ENCODE peak calls at places on chromosomes 4 and X, in five cellular contexts. I is CD4-positive, CD25-positive, alpha-beta regulatory T cell; J is AG04449; D is Right ventricle myocardium superior; E is LHCN-M2. M is an unnamed sample.
A peak's percentile ranks its signal among the peaks of the same experiment; 100 is the strongest.

GRCh38 chrX:6574762-6575161 is 39.8 kb upstream of the VCX3A start:
- DNase-seq in I (no peak), J (no peak), D (no peak), E (no peak), M (no peak)

GRCh38 chr4:7652451-7652871 is 217.7 kb upstream of the PSAPL1 start:
- DNase-seq in I (no peak), J (no peak), D (peak; percentile 43), E (no peak), M (no peak)

GRCh38 chr4:75950416-75950815 is 9.6 kb upstream of the NAAA start:
- DNase-seq in I (no peak), J (no peak), D (no peak), E (no peak), M (no peak)

GRCh38 chr4:169724251-169724650 is 33.5 kb downstream of the HPF1 start:
- DNase-seq in I (no peak), J (peak; percentile 12), D (no peak), E (peak; percentile 19), M (no peak)

GRCh38 chrX:52359614-52360232 is 9.1 kb upstream of the XAGE2 start:
- DNase-seq in I (no peak), J (no peak), D (no peak), E (peak; percentile 8), M (no peak)

GRCh38 chr4:182206916-182207315 is 36.3 kb upstream of the TENM3 start:
- DNase-seq in I (no peak), J (no peak), D (no peak), E (no peak), M (no peak)

GRCh38 chrX:2552621-2553297 is 52.0 kb upstream of the DHRSX start:
- DNase-seq in I (no peak), J (peak; percentile 73), D (no peak), E (peak; percentile 81), M (no peak)

GRCh38 chr4:33722800-33723511 is 2521.4 kb downstream of the ARAP2 start:
- DNase-seq in I (no peak), J (no peak), D (no peak), E (peak; percentile 67), M (no peak)

GRCh38 chrX:74835566-74835965 is 89.7 kb downstream of the NEXMIF start:
- DNase-seq in I (no peak), J (no peak), D (no peak), E (no peak), M (no peak)

GRCh38 chrX:153669174-153669890 is 4.3 kb downstream of the PNCK start:
- DNase-seq in I (peak; percentile 10), J (no peak), D (no peak), E (no peak), M (peak; percentile 31)

GRCh38 chrX:12956704-12957541 is 18.0 kb upstream of the TMSB4X start:
- DNase-seq in I (peak; percentile 61), J (no peak), D (no peak), E (peak; percentile 40), M (peak; percentile 85)

GRCh38 chrX:155956649-155957048 is 40.8 kb upstream of the IL9R start:
- DNase-seq in I (no peak), J (no peak), D (no peak), E (no peak), M (no peak)

M was measured in naive B cell.